ENCODE peak calls at places on chromosomes 7 and 10, in five cellular contexts. O, U, G, Y and I are unnamed samples.

GRCh38 chr10:11454160-11454559 is 157.3 kb downstream of the USP6NL start:
- DNase-seq in O (no peak), G (no peak), U (no peak), Y (no peak), I (no peak)

GRCh38 chr7:49324707-49325106 is 400.4 kb downstream of the CDC14C start:
- DNase-seq in Y (peak; percentile 9), G (peak; percentile 14), O (no peak), U (no peak), I (no peak)

GRCh38 chr10:103673616-103674015 is 180.1 kb downstream of the NEURL1 start:
- DNase-seq in U (no peak), Y (no peak), G (no peak), O (no peak), I (no peak)

GRCh38 chr10:92544296-92544695 is 29.6 kb downstream of the IDE start:
- DNase-seq in O (no peak), Y (no peak), G (no peak), U (no peak), I (no peak)

GRCh38 chr7:117970806-117971205 is 97.6 kb upstream of the CTTNBP2 start:
- DNase-seq in Y (no peak), U (no peak), O (no peak), G (no peak), I (no peak)

GRCh38 chr7:128919881-128920789 is 9.6 kb upstream of the KCP start:
- DNase-seq in Y (no peak), U (no peak), G (peak; percentile 65), O (no peak), I (peak; percentile 53)

GRCh38 chr10:28054211-28054888 is 55.5 kb upstream of the ODAD2 start:
- DNase-seq in G (no peak), Y (no peak), U (no peak), O (no peak), I (no peak)

GRCh38 chr7:14351167-14351566 is 361.7 kb upstream of the ETV1 start:
- DNase-seq in U (no peak), Y (no peak), G (peak; percentile 58), O (no peak), I (no peak)

GRCh38 chr7:13687500-13687899 is 302.0 kb downstream of the ETV1 start:
- DNase-seq in O (no peak), Y (no peak), U (no peak), G (no peak), I (no peak)

GRCh38 chr10:98045785-98046389 is 15.5 kb upstream of the CRTAC1 start:
- DNase-seq in Y (peak; percentile 73), G (peak; percentile 87), U (peak; percentile 60), O (no peak), I (peak; percentile 81)

GRCh38 chr10:70607936-70608335 is 5.4 kb upstream of the PRF1 start:
- DNase-seq in U (no peak), G (no peak), Y (no peak), O (no peak), I (no peak)

GRCh38 chr10:29955308-29955935 is 104.0 kb downstream of the JCAD start:
- DNase-seq in U (no peak), O (peak; percentile 66), Y (no peak), G (no peak), I (no peak)

GRCh38 chr7:16915405-16915804 is 33.6 kb upstream of the AGR3 start:
- DNase-seq in O (peak; percentile 100), U (no peak), Y (no peak), G (no peak), I (no peak)

GRCh38 chr7:104328308-104328969 is at the start of gene LHFPL3:
- DNase-seq in U (no peak), G (peak; percentile 72), O (no peak), Y (no peak), I (no peak)

GRCh38 chr7:120023494-120024167 is 249.3 kb upstream of the KCND2 start:
- DNase-seq in G (no peak), Y (no peak), O (no peak), U (no peak), I (no peak)

GRCh38 chr10:15748137-15748536 is 28.4 kb upstream of the ITGA8 start:
- DNase-seq in G (no peak), O (no peak), Y (no peak), U (no peak), I (no peak)

GRCh38 chr7:151607464-151607867 is 87.8 kb upstream of the RHEB start:
- DNase-seq in Y (no peak), O (peak; percentile 71), G (no peak), U (no peak), I (no peak)

DNA sequence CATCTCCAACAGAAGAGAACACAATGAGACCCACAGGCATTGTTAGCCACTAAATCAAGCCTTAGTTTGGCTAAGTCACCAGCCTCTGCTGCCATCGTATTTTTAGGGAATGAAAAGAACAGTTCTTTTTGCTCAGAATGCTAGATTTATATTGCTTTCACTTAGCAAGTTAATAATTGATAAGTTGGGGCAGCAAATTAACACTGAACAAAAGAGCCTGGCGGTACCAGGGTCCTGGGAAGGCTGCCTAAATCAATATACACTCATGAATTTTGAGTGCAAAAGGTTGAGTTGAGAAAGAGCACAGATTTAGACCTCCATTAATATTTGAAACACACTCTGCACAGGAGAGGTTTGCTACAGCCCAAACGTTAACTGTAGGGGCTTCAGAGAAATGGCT is 767.7 kb downstream of the TYW1 start:
- DNase-seq in O (no peak), Y (no peak), U (no peak), G (no peak), I (no peak)
- H3K9me3 ChIP-seq in O (no peaks in the 10 kb centered on the region), Y (peaks cover 8% of the 10 kb centered on the region), U (no peaks in the 10 kb centered on the region), G (no peaks in the 10 kb centered on the region), I (peaks cover 10% of the 10 kb centered on the region)

GRCh38 chr10:37747081-37747480 is 110.3 kb downstream of the ZNF248 start:
- DNase-seq in G (no peak), Y (no peak), U (no peak), O (no peak), I (no peak)
- H3K9me3 ChIP-seq in G (no peaks in the 10 kb centered on the region), Y (peaks cover 18% of the 10 kb centered on the region), U (no peaks in the 10 kb centered on the region), O (no peaks in the 10 kb centered on the region), I (peaks cover 11% of the 10 kb centered on the region)

DNA sequence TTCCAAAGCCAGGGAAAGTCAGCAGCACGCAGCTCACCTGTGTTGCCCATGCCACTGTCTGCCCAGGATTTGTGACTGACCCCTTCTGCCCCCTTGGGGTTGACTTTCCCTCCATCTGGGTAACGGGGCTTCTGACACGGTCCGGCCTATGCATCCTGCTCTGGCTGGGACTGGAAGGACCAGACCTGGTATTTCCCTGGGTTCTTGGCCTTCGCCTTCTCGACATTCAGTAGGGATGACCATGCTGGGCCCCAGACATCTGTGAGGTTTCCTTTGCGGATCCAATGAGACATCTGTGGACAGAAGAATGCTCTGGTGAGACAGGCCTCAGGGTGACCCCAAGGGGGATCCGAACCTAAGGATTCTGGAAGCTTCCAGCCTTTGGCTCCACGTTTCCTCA is 34.2 kb upstream of the ZNF716 start:
- DNase-seq in Y (no peak), G (no peak), O (no peak), U (no peak), I (peak; percentile 39)
- H3K9me3 ChIP-seq in Y (peaks cover 32% of the 10 kb centered on the region), G (peaks cover 12% of the 10 kb centered on the region), O (no peaks in the 10 kb centered on the region), U (no peaks in the 10 kb centered on the region), I (peaks cover 73% of the 10 kb centered on the region)

DNA sequence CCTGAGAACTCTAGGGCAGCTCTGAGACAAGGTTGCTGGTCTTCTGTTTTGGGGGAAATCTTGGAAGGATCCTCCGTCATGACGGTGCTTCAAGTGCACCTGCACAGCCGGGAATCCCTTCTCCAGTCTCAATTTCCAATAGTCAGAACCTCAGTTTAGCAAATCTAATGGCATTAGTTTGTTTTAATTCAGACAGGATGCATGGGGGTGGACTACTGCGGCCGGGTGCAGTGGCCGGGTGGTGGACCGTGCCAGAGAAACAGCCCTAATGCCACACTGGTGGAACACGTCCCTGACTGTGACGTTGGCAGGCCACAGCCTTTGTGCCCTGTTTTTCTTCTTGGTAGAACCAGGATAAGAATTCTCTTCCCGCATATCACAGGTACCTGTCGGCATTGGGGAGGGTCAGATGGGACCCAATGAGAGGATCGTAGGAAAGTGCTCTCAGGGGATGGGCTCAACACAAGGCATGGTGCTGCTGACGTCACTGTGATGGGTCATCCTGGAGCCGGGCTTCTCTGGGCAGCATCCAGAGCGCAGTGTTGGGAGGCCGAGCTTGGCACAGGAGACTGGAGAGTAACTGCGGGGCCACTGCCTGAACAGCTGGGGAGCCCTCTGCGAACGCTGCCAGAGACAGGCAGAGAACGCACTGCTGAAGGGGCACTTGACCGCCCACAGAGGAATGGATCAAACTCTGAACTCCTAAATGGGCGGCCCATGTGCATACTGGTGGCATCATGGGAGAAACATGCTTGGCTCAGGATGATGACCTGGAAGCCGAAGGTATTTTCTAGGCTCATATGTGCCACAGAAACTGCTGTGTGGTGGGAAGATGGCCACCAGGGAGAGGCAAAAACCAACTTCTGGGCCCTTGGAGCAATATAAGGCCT is 313.8 kb upstream of the SHH start:
- DNase-seq in O (no peak), Y (no peak), G (no peak), U (no peak), I (no peak)
- H3K9me3 ChIP-seq in O (no peaks in the 10 kb centered on the region), Y (peaks cover 26% of the 10 kb centered on the region), G (no peaks in the 10 kb centered on the region), U (no peaks in the 10 kb centered on the region), I (no peaks in the 10 kb centered on the region)

GRCh38 chr10:19952611-19953010 is 136.4 kb downstream of the PLXDC2 start:
- DNase-seq in U (no peak), O (no peak), Y (no peak), G (no peak), I (no peak)
- H3K9me3 ChIP-seq in U (no peaks in the 10 kb centered on the region), O (no peaks in the 10 kb centered on the region), Y (no peaks in the 10 kb centered on the region), G (no peaks in the 10 kb centered on the region), I (no peaks in the 10 kb centered on the region)

DNA sequence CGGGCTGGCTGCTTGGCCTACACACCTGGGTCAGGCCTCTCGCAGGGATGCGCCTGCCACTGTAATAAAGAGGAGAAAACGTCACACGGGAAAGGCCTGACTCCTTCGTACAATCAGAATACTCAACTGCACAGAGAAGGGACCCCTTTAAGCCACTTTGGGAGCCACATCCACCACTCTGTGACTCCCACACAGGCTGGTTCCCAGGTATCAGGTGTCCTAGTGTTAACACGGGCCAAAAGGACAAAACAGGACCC is 5.8 kb upstream of the ZNF736 start:
- DNase-seq in O (no peak), U (no peak), G (no peak), Y (no peak), I (peak; percentile 77)
- H3K9me3 ChIP-seq in O (no peaks in the 10 kb centered on the region), U (no peaks in the 10 kb centered on the region), G (peaks cover 12% of the 10 kb centered on the region), Y (peaks cover 12% of the 10 kb centered on the region), I (no peaks in the 10 kb centered on the region)

DNA sequence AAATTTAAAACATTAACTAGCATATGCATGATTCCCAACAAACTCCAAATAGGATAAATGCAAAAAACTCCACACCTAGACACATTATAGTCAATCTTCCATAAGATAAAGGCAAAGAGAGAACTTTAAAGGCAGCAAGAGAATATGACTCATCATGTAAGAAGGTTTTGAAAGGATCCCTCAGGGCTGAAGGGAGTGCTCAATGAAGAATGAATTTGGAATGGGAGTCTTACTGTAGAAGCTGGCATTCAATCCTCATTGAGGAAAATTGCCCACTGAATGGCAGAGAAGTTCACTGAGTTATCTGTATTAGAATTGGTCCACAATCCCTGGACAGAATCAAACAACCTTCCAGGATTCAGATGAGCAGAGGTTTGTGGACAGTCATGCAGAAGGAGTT is 26.1 kb upstream of the ZNF365 start:
- DNase-seq in O (no peak), Y (no peak), G (no peak), U (no peak), I (no peak)
- H3K9me3 ChIP-seq in O (peaks cover 6% of the 10 kb centered on the region), Y (no peaks in the 10 kb centered on the region), G (peaks cover 2% of the 10 kb centered on the region), U (peaks cover 12% of the 10 kb centered on the region), I (peaks cover 87% of the 10 kb centered on the region)

DNA sequence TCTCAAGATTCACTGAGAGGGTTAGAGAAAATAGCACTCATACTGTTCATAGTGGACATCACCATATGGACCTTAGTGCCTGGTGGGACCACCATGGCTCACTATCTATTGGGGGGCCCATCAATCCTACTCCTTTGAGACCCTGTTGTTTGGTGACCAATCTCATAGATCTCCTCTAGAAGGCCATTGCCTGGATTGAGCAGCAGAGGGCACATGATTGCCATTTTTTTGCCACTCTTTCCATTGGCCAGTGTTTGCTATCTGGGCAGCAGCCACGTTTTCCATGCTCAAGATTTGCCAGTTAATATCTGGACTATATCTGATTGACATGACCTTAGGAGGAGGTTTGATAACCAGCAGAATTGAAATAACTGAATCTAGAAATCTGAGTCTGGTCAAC is 244.5 kb downstream of the ITGB1 start:
- DNase-seq in G (no peak), U (no peak), Y (no peak), O (no peak), I (no peak)
- H3K9me3 ChIP-seq in G (no peaks in the 10 kb centered on the region), U (peaks cover 25% of the 10 kb centered on the region), Y (no peaks in the 10 kb centered on the region), O (no peaks in the 10 kb centered on the region), I (peaks cover 50% of the 10 kb centered on the region)